ENCODE peak calls at places on chromosomes 16 and 17, in ten cellular contexts. Q is ovary, D is heart right ventricle, N is mammary epithelial cell, S is HL-60, B is IMR-90, Y is heart left ventricle, O is NB4, A is PC-9, F is cardiac muscle cell. E is an unnamed sample.

GRCh38 chr17:49580055-49580721 is 4.5 kb downstream of the NXPH3 start:
- DNase-seq in Q (no peak), D (no peak), N (no peak), S (no peak), B (no peak), Y (no peak), O (no peak), A (peak; percentile 67), F (no peak), E (no peak)

GRCh38 chr16:56776562-56776961 is 46.6 kb downstream of the NUP93 start:
- DNase-seq in Q (peak; percentile 50), D (no peak), N (no peak), S (no peak), B (no peak), Y (no peak), O (no peak), A (no peak), F (peak; percentile 52), E (no peak)

GRCh38 chr16:81465375-81465943 is 20.9 kb downstream of the CMIP start:
- DNase-seq in Q (no peak), D (no peak), N (no peak), S (no peak), B (no peak), Y (no peak), O (no peak), A (no peak), F (no peak), E (no peak)

GRCh38 chr17:70775667-70776066 is 606.3 kb downstream of the KCNJ2 start:
- DNase-seq in Q (no peak), D (no peak), N (no peak), S (no peak), B (no peak), Y (no peak), O (no peak), A (no peak), F (no peak), E (no peak)

GRCh38 chr16:1374418-1375297 is 22.9 kb downstream of the GNPTG start:
- DNase-seq in Q (no peak), D (no peak), N (no peak), S (no peak), B (no peak), Y (peak; percentile 19), O (peak; percentile 21), A (no peak), F (no peak), E (no peak)

GRCh38 chr17:27960183-27960589 is 67.0 kb upstream of the LYRM9 start:
- DNase-seq in Q (no peak), D (no peak), N (no peak), S (no peak), B (no peak), Y (no peak), O (no peak), A (no peak), F (no peak), E (no peak)

GRCh38 chr17:7591596-7591995 is 1.7 kb upstream of the SOX15 start:
- DNase-seq in Q (no peak), D (no peak), N (no peak), S (no peak), B (no peak), Y (no peak), O (no peak), A (no peak), F (no peak), E (no peak)

GRCh38 chr17:77829871-77830799 is 128.4 kb upstream of the TNRC6C start:
- DNase-seq in Q (no peak), D (peak; percentile 86), N (peak; percentile 41), S (no peak), B (peak; percentile 72), Y (peak; percentile 82), O (peak; percentile 15), A (no peak), F (no peak), E (no peak)

GRCh38 chr17:5786510-5786875 is 202.2 kb upstream of the NLRP1 start:
- DNase-seq in Q (no peak), D (no peak), N (no peak), S (no peak), B (no peak), Y (no peak), O (no peak), A (no peak), F (no peak), E (no peak)
- H3K4me3 ChIP-seq in Q (no peak overlapping the region), D (no peak overlapping the region), N (no peak overlapping the region), S (no peak overlapping the region), B (no peak overlapping the region), Y (no peak overlapping the region), O (no peak overlapping the region), A (no peak overlapping the region), F (no peak overlapping the region), E (no peak overlapping the region)

GRCh38 chr17:17151055-17151454 is 55.1 kb downstream of the PLD6 start:
- DNase-seq in Q (no peak), D (no peak), N (peak; percentile 91), S (no peak), B (peak; percentile 90), Y (no peak), O (no peak), A (no peak), F (no peak), E (no peak)

GRCh38 chr17:17152385-17152784 is 53.7 kb downstream of the PLD6 start:
- DNase-seq in Q (no peak), D (peak; percentile 67), N (peak; percentile 11), S (no peak), B (no peak), Y (peak; percentile 82), O (no peak), A (no peak), F (no peak), E (no peak)

GRCh38 chr17:17150450-17150804 is 55.7 kb downstream of the PLD6 start:
- DNase-seq in Q (no peak), D (no peak), N (no peak), S (no peak), B (no peak), Y (no peak), O (no peak), A (no peak), F (no peak), E (no peak)

GRCh38 chr17:17151962-17152361 is 54.2 kb downstream of the PLD6 start:
- DNase-seq in Q (peak; percentile 68), D (peak; percentile 85), N (peak; percentile 89), S (no peak), B (peak; percentile 96), Y (peak; percentile 95), O (no peak), A (no peak), F (no peak), E (no peak)

GRCh38 chr17:17151541-17151940 is 54.6 kb downstream of the PLD6 start:
- DNase-seq in Q (no peak), D (no peak), N (peak; percentile 78), S (no peak), B (peak; percentile 43), Y (no peak), O (no peak), A (no peak), F (no peak), E (no peak)
- H3K4me3 ChIP-seq in Q (no peak overlapping the region), D (no peak overlapping the region), N (no peak overlapping the region), S (no peak overlapping the region), B (no peak overlapping the region), Y (no peak overlapping the region), O (no peak overlapping the region), A (no peak overlapping the region), F (no peak overlapping the region), E (no peak overlapping the region)

GRCh38 chr16:54933281-54934150 is 2.9 kb downstream of the IRX5 start:
- DNase-seq in Q (no peak), D (no peak), N (peak; percentile 46), S (no peak), B (no peak), Y (no peak), O (no peak), A (no peak), F (peak; percentile 46), E (no peak)

GRCh38 chr16:54934536-54935410 is 4.1 kb downstream of the IRX5 start:
- DNase-seq in Q (no peak), D (peak; percentile 42), N (peak; percentile 71), S (no peak), B (no peak), Y (peak; percentile 35), O (no peak), A (no peak), F (peak; percentile 90), E (no peak)

GRCh38 chr16:54936086-54936978 is 5.7 kb downstream of the IRX5 start:
- DNase-seq in Q (no peak), D (peak; percentile 26), N (peak; percentile 69), S (peak; percentile 78), B (no peak), Y (peak; percentile 49), O (peak; percentile 91), A (no peak), F (peak; percentile 83), E (no peak)

GRCh38 chr16:54936979-54937672 is 6.5 kb downstream of the IRX5 start:
- DNase-seq in Q (no peak), D (peak; percentile 38), N (peak; percentile 82), S (peak; percentile 53), B (no peak), Y (peak; percentile 61), O (peak; percentile 62), A (no peak), F (peak; percentile 84), E (no peak)

GRCh38 chr16:54935411-54936085 is 4.9 kb downstream of the IRX5 start:
- DNase-seq in Q (no peak), D (no peak), N (peak; percentile 43), S (no peak), B (no peak), Y (no peak), O (no peak), A (no peak), F (no peak), E (no peak)
- H3K4me3 ChIP-seq in Q (no peak overlapping the region), D (peak overlapping the region; percentile 89), N (peak overlapping the region; percentile 64), S (no peak overlapping the region), B (no peak overlapping the region), Y (peak overlapping the region; percentile 65), O (peak overlapping the region; percentile 46), A (no peak overlapping the region), F (peak overlapping the region; percentile 96), E (no peak overlapping the region)

GRCh38 chr17:69048634-69049033 is 12.1 kb downstream of the ABCA9 start:
- DNase-seq in Q (no peak), D (no peak), N (no peak), S (no peak), B (no peak), Y (no peak), O (peak; percentile 19), A (no peak), F (no peak), E (no peak)

GRCh38 chr17:69047368-69048263 is 13.1 kb downstream of the ABCA9 start:
- DNase-seq in Q (peak; percentile 73), D (peak; percentile 59), N (peak; percentile 52), S (peak; percentile 90), B (peak; percentile 75), Y (peak; percentile 62), O (peak; percentile 89), A (peak; percentile 63), F (peak; percentile 46), E (no peak)

GRCh38 chr17:69042308-69042707 is 18.4 kb downstream of the ABCA9 start:
- DNase-seq in Q (no peak), D (no peak), N (no peak), S (no peak), B (no peak), Y (no peak), O (no peak), A (no peak), F (no peak), E (no peak)

GRCh38 chr17:69043098-69043497 is 17.6 kb downstream of the ABCA9 start:
- DNase-seq in Q (no peak), D (no peak), N (no peak), S (no peak), B (no peak), Y (no peak), O (no peak), A (no peak), F (no peak), E (no peak)

GRCh38 chr17:69046130-69046807 is 14.5 kb downstream of the ABCA9 start:
- DNase-seq in Q (no peak), D (no peak), N (no peak), S (no peak), B (no peak), Y (no peak), O (no peak), A (no peak), F (no peak), E (no peak)
- H3K4me3 ChIP-seq in Q (no peak overlapping the region), D (no peak overlapping the region), N (no peak overlapping the region), S (no peak overlapping the region), B (no peak overlapping the region), Y (no peak overlapping the region), O (no peak overlapping the region), A (no peak overlapping the region), F (no peak overlapping the region), E (no peak overlapping the region)

E was measured in Jurkat, Clone E6-1.